ENCODE peak calls at places on chromosomes 3 and 15, in nine cellular contexts. Z is kidney, A is mammary epithelial cell, I is activated gamma-delta T cell treated with Interleukin-2 at 50 U/mL for 16 hours, J is T-helper 2 cell, O is brain microvascular endothelial cell, D is NCI-H748 treated with DMSO at 0.1 percent for 48 hours, C is iPS DF 19.7, T is NAMALWA. U is an unnamed sample.

GRCh38 chr3:121660356-121661171 is at the start of gene HCLS1:
- DNase-seq in Z (peak), A (no peak), I (peak), J (peak), O (no peak), D (no peak), C (peak), T (peak), U (no peak)

GRCh38 chr3:141795719-141796435 is 32.7 kb downstream of the GRK7 start:
- DNase-seq in Z (no peak), A (no peak), I (peak), J (peak), O (no peak), D (no peak), C (no peak), T (peak), U (peak)

GRCh38 chr15:40379853-40380252 is 2.7 kb upstream of the KNSTRN start:
- DNase-seq in Z (no peak), A (peak), I (no peak), J (no peak), O (peak), D (no peak), C (no peak), T (no peak), U (peak)

GRCh38 chr3:126557415-126557745 is 1.4 kb downstream of the C3orf22 start:
- DNase-seq in Z (peak), A (no peak), I (no peak), J (no peak), O (no peak), D (no peak), C (no peak), T (no peak), U (no peak)

GRCh38 chr15:96388673-96389072 is 58.2 kb downstream of the NR2F2 start:
- DNase-seq in Z (no peak), A (no peak), I (no peak), J (no peak), O (no peak), D (no peak), C (no peak), T (no peak), U (no peak)

GRCh38 chr3:152719264-152719663 is 115.7 kb upstream of the P2RY1 start:
- DNase-seq in Z (no peak), A (peak), I (no peak), J (no peak), O (no peak), D (no peak), C (no peak), T (no peak), U (peak)

GRCh38 chr3:112130638-112130993 is 2.4 kb downstream of the GCSAM start:
- DNase-seq in Z (no peak), A (no peak), I (no peak), J (no peak), O (no peak), D (no peak), C (no peak), T (no peak), U (no peak)

GRCh38 chr15:49918106-49918505 is 200.9 kb downstream of the ATP8B4 start:
- DNase-seq in Z (no peak), A (peak), I (no peak), J (no peak), O (peak), D (no peak), C (no peak), T (no peak), U (no peak)

GRCh38 chr3:124650798-124651197 is 79.5 kb upstream of the UMPS start:
- DNase-seq in Z (no peak), A (no peak), I (no peak), J (no peak), O (no peak), D (no peak), C (no peak), T (no peak), U (no peak)

GRCh38 chr15:68186671-68187397 is 18.3 kb downstream of the CALML4 start:
- DNase-seq in Z (no peak), A (no peak), I (no peak), J (no peak), O (peak), D (no peak), C (no peak), T (no peak), U (no peak)

GRCh38 chr3:123840961-123841360 is 43.2 kb downstream of the MYLK start:
- DNase-seq in Z (no peak), A (no peak), I (no peak), J (no peak), O (no peak), D (no peak), C (no peak), T (no peak), U (no peak)